ENCODE peak calls at places on chromosomes 1 and 21, in ten cellular contexts. K is BJ, N is progenitor cell of endocrine pancreas, W is type B pancreatic cell, X is sigmoid colon, E is stomach, I is suprapubic skin, Z is Peyer's patch, M is fibroblast of mammary gland, J is A673. H is an unnamed sample.

GRCh38 chr1:76833856-76834255 is 33.4 kb upstream of the ST6GALNAC5 start:
- DNase-seq in X (no peak), E (no peak), M (no peak), I (no peak), Z (no peak), W (no peak), K (no peak), J (no peak), N (no peak), H (no peak)

GRCh38 chr1:159239551-159240220 is 35.0 kb downstream of the ACKR1 start:
- DNase-seq in I (no peak), K (no peak), N (no peak), J (no peak), M (no peak), Z (no peak), X (no peak), E (no peak), W (no peak), H (no peak)

GRCh38 chr1:22729400-22729773 is 18.7 kb downstream of the EPHB2 start:
- DNase-seq in M (no peak), W (no peak), I (no peak), N (no peak), X (no peak), K (no peak), E (no peak), Z (no peak), J (no peak), H (no peak)

GRCh38 chr21:34845521-34846213 is 176.9 kb downstream of the CLIC6 start:
- DNase-seq in K (no peak), J (no peak), Z (no peak), N (no peak), I (peak; percentile 74), E (peak; percentile 82), W (no peak), M (peak; percentile 88), X (no peak), H (no peak)

GRCh38 chr1:64516803-64517568 is 47.1 kb downstream of the CACHD1 start:
- DNase-seq in J (no peak), M (peak; percentile 42), W (no peak), Z (no peak), I (no peak), X (no peak), K (peak; percentile 48), N (no peak), E (no peak), H (no peak)

GRCh38 chr1:179586107-179586823 is 5.4 kb upstream of the TDRD5 start:
- DNase-seq in I (no peak), E (peak; percentile 85), N (peak; percentile 76), Z (peak; percentile 55), J (peak; percentile 61), W (no peak), M (peak; percentile 21), X (peak; percentile 70), K (no peak), H (no peak)

GRCh38 chr1:27548858-27549719 is 54.9 kb downstream of the AHDC1 start:
- DNase-seq in J (no peak), K (no peak), Z (no peak), N (no peak), E (no peak), W (no peak), M (no peak), I (no peak), X (no peak), H (no peak)

GRCh38 chr1:212030936-212031528 is 4.3 kb downstream of the INTS7 start:
- DNase-seq in X (no peak), Z (no peak), W (no peak), I (no peak), E (no peak), K (peak; percentile 50), N (no peak), J (peak; percentile 58), M (peak; percentile 96), H (peak; percentile 65)

GRCh38 chr1:159140474-159140873 is 30.9 kb upstream of the CADM3 start:
- DNase-seq in N (no peak), M (no peak), K (no peak), W (no peak), I (no peak), E (no peak), J (no peak), Z (no peak), X (no peak), H (no peak)

GRCh38 chr1:89953072-89953626 is 41.8 kb upstream of the ZNF326 start:
- DNase-seq in M (peak; percentile 89), W (no peak), I (no peak), Z (peak; percentile 79), X (no peak), E (peak; percentile 36), J (peak; percentile 37), K (peak; percentile 92), N (no peak), H (peak; percentile 46)

GRCh38 chr1:41371630-41372599 is 10.7 kb downstream of the FOXO6 start:
- DNase-seq in Z (no peak), J (no peak), N (no peak), M (no peak), W (peak; percentile 82), E (no peak), X (no peak), K (no peak), I (no peak), H (no peak)

GRCh38 chr1:10947691-10948462 is 64.6 kb upstream of the TARDBP start:
- DNase-seq in J (no peak), I (no peak), M (no peak), X (no peak), E (no peak), N (no peak), Z (no peak), W (no peak), K (no peak), H (no peak)

GRCh38 chr1:175742790-175743459 is 470 bp downstream of the TNR start:
- DNase-seq in N (peak; percentile 24), Z (no peak), K (no peak), M (peak; percentile 23), X (no peak), E (no peak), J (peak; percentile 59), I (no peak), W (no peak), H (no peak)

GRCh38 chr1:175750366-175751111 is 7.1 kb upstream of the TNR start:
- DNase-seq in I (no peak), M (no peak), W (no peak), Z (no peak), K (no peak), X (no peak), E (no peak), N (no peak), J (no peak), H (no peak)

GRCh38 chr1:175749075-175749474 is 5.7 kb upstream of the TNR start:
- DNase-seq in J (no peak), M (no peak), W (no peak), Z (no peak), K (no peak), I (no peak), E (no peak), X (no peak), N (no peak), H (no peak)

DNA sequence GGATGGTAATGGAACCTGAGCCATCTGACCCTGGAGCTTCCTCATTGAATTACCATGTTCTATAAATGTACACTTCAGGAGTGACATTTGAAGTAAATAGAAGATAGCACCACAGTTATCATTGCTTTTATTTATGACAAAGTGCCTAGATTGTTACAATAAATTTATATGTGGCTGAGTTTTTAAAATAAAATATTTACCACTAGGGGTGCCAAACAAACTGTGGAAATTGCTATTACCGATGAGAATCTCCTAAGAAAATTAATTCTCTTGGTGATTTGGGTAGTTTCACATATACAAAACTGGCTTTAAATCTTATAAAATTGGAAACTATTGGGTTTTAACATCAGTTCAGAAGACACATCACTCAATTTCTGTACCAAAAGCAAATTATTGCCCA is 1.4 kb upstream of the TNR start:
- DNase-seq in N (no peak), I (no peak), X (no peak), W (no peak), Z (no peak), E (no peak), M (no peak), J (no peak), K (no peak), H (no peak)
- TF ChIP-seq CTCF in N (peak; percentile 49), I (no peak), X (no peak), W (peak; percentile 68), Z (no peak), E (no peak), M (peak; percentile 19), J (peak; percentile 55), K (no peak), H (no peak)

GRCh38 chr1:172609528-172609927 is 49.4 kb upstream of the FASLG start:
- DNase-seq in N (no peak), J (peak; percentile 16), Z (no peak), E (no peak), I (no peak), K (no peak), X (no peak), W (no peak), M (peak; percentile 44), H (no peak)
- TF ChIP-seq CTCF in N (peak; percentile 40), J (peak; percentile 52), Z (peak; percentile 42), E (no peak), I (no peak), K (peak; percentile 31), X (no peak), W (peak; percentile 49), M (peak; percentile 44), H (no peak)

GRCh38 chr1:215710340-215710971 is 143.4 kb downstream of the KCTD3 start:
- DNase-seq in W (no peak), Z (no peak), J (peak; percentile 77), X (no peak), K (no peak), E (no peak), M (peak; percentile 78), N (no peak), I (no peak), H (peak; percentile 31)
- TF ChIP-seq CTCF in W (peak; percentile 77), Z (peak; percentile 23), J (peak; percentile 89), X (no peak), K (peak; percentile 73), E (no peak), M (peak; percentile 82), N (peak; percentile 80), I (peak; percentile 31), H (peak; percentile 69)

GRCh38 chr1:154974086-154974807 is at the start of gene CKS1B:
- DNase-seq in Z (peak; percentile 98), W (peak; percentile 96), M (peak; percentile 100), K (peak; percentile 99), N (peak; percentile 90), J (peak; percentile 100), X (peak; percentile 99), E (peak; percentile 96), I (peak; percentile 99), H (peak; percentile 100)

GRCh38 chr1:154974808-154975408 is 427 bp downstream of the CKS1B start:
- DNase-seq in W (peak; percentile 94), J (peak; percentile 98), N (peak; percentile 88), X (peak; percentile 97), I (peak; percentile 98), Z (peak; percentile 98), K (peak; percentile 78), M (peak; percentile 93), E (peak; percentile 94), H (peak; percentile 90)

GRCh38 chr1:154972213-154972516 is 1.6 kb upstream of the SHC1 start:
- DNase-seq in I (no peak), Z (no peak), N (no peak), E (no peak), M (no peak), K (no peak), W (no peak), X (no peak), J (no peak), H (no peak)

GRCh38 chr1:154972517-154973343 is 1.8 kb upstream of the CKS1B start:
- DNase-seq in X (peak; percentile 78), J (peak; percentile 86), M (peak; percentile 88), I (no peak), K (peak; percentile 85), N (no peak), E (peak; percentile 83), Z (peak; percentile 74), W (no peak), H (peak; percentile 89)

GRCh38 chr1:154973344-154974085 is 966 bp upstream of the CKS1B start:
- DNase-seq in W (peak; percentile 94), K (peak; percentile 91), N (peak; percentile 89), J (peak; percentile 97), I (peak; percentile 100), X (peak; percentile 98), M (peak; percentile 97), Z (peak; percentile 99), E (peak; percentile 98), H (peak; percentile 96)
- TF ChIP-seq CTCF in W (peak; percentile 35), K (peak; percentile 11), N (peak; percentile 20), J (peak; percentile 41), I (no peak), X (no peak), M (peak; percentile 29), Z (peak; percentile 18), E (no peak), H (peak; percentile 23)